ENCODE peak calls at places on chromosomes 3 and 15, in ten cellular contexts. I is K562, F is fibroblast of pulmonary artery, M is adrenal gland, Z is H1, K is fibroblast of mammary gland, C is body of pancreas, U is heart left ventricle, A is RWPE2, Y is neural crest cell. Q is an unnamed sample.

GRCh38 chr15:63759752-63760151 is 74.0 kb downstream of the HERC1 start:
- DNase-seq in A (no peak), U (no peak), M (no peak), Y (no peak), I (no peak), C (no peak), F (no peak), K (no peak), Z (no peak), Q (no peak)

GRCh38 chr15:95132774-95133173 is 901.4 kb downstream of the MCTP2 start:
- DNase-seq in Z (no peak), C (no peak), Y (no peak), K (peak), M (no peak), A (no peak), U (no peak), I (no peak), F (peak), Q (no peak)

GRCh38 chr3:122893754-122894668 is 99.1 kb downstream of the SLC49A4 start:
- DNase-seq in U (peak), Y (no peak), M (peak), K (no peak), Z (no peak), F (no peak), A (no peak), I (no peak), C (no peak), Q (no peak)

GRCh38 chr15:31265871-31266711 is 60.5 kb upstream of the KLF13 start:
- DNase-seq in Z (no peak), U (peak), M (peak), I (no peak), C (no peak), Y (no peak), F (no peak), A (peak), K (no peak), Q (peak)

GRCh38 chr3:172607305-172608121 is 84.3 kb upstream of the TNFSF10 start:
- DNase-seq in I (no peak), Z (peak), U (no peak), F (peak), Y (no peak), M (no peak), C (no peak), K (peak), A (no peak), Q (no peak)

GRCh38 chr15:67042490-67043181 is 22.8 kb upstream of the SMAD3 start:
- DNase-seq in U (no peak), Z (no peak), K (peak), C (peak), F (no peak), M (no peak), A (peak), I (no peak), Y (no peak), Q (no peak)

GRCh38 chr3:50660386-50660785 is 14.3 kb upstream of the DOCK3 start:
- DNase-seq in U (peak), I (no peak), C (no peak), F (no peak), A (no peak), M (peak), Z (no peak), Y (no peak), K (no peak), Q (no peak)

GRCh38 chr3:192986399-192986798 is 68.7 kb upstream of the MB21D2 start:
- DNase-seq in Z (no peak), M (no peak), I (no peak), F (no peak), K (no peak), Y (no peak), A (no peak), U (no peak), C (no peak), Q (no peak)

GRCh38 chr3:188911033-188911850 is 260.5 kb upstream of the TPRG1 start:
- DNase-seq in C (no peak), K (peak), A (no peak), Y (no peak), M (no peak), Z (no peak), F (peak), U (no peak), I (no peak), Q (no peak)

GRCh38 chr3:61250784-61251173 is 473 bp downstream of the FHIT start:
- DNase-seq in I (peak), C (peak), Y (peak), M (peak), F (no peak), Z (no peak), A (no peak), K (peak), U (peak), Q (peak)

GRCh38 chr15:63611217-63611616 is 14.0 kb downstream of the FBXL22 start:
- DNase-seq in C (no peak), Y (no peak), F (no peak), U (no peak), K (no peak), I (no peak), M (no peak), A (no peak), Z (no peak), Q (no peak)

GRCh38 chr3:71726106-71726505 is 904 bp upstream of the EIF4E3 start:
- DNase-seq in C (no peak), K (no peak), F (no peak), A (no peak), M (no peak), Z (no peak), Y (no peak), I (no peak), U (no peak), Q (no peak)

GRCh38 chr3:34634939-34635338 is 836.5 kb downstream of the PDCD6IP start:
- DNase-seq in U (no peak), C (no peak), K (no peak), M (no peak), Z (no peak), A (no peak), I (peak), Y (no peak), F (no peak), Q (no peak)

GRCh38 chr15:66252411-66253295 is 897 bp downstream of the MEGF11 start:
- DNase-seq in A (no peak), U (peak), Y (peak), C (peak), I (peak), K (peak), Z (no peak), M (peak), F (peak), Q (peak)

GRCh38 chr15:96583671-96584070 is 253.2 kb downstream of the NR2F2 start:
- DNase-seq in K (no peak), C (no peak), F (peak), U (no peak), I (no peak), M (no peak), Y (no peak), A (no peak), Z (no peak), Q (no peak)

GRCh38 chr15:101064795-101065569 is 145.8 kb downstream of the LRRK1 start:
- DNase-seq in K (no peak), M (no peak), Y (no peak), I (no peak), A (peak), F (no peak), U (no peak), C (no peak), Z (no peak), Q (no peak)

GRCh38 chr3:74590620-74591262 is 23.7 kb downstream of the CNTN3 start:
- DNase-seq in M (no peak), A (no peak), U (no peak), Y (no peak), K (peak), Z (no peak), F (no peak), I (no peak), C (no peak), Q (no peak)

GRCh38 chr3:60650171-60650570 is 601.1 kb downstream of the FHIT start:
- DNase-seq in A (no peak), M (no peak), I (no peak), U (no peak), F (no peak), Y (no peak), Z (no peak), K (no peak), C (no peak), Q (no peak)

GRCh38 chr3:79490165-79491028 is 277.4 kb downstream of the ROBO1 start:
- DNase-seq in K (peak), Z (no peak), F (peak), C (peak), Y (no peak), M (peak), A (no peak), I (no peak), U (peak), Q (no peak)

GRCh38 chr3:106534206-106534605 is 665.4 kb upstream of the CBLB start:
- DNase-seq in Y (no peak), M (no peak), F (peak), I (no peak), U (no peak), K (peak), A (no peak), Z (no peak), C (no peak), Q (no peak)

GRCh38 chr3:163056874-163057497 is 1560.4 kb downstream of the OTOL1 start:
- DNase-seq in U (no peak), C (peak), K (peak), Z (no peak), Y (peak), A (no peak), M (peak), F (peak), I (peak), Q (peak)

GRCh38 chr3:173663664-173664063 is 266.1 kb downstream of the NLGN1 start:
- DNase-seq in K (peak), U (no peak), M (no peak), F (peak), Z (no peak), I (no peak), A (no peak), Y (no peak), C (no peak), Q (no peak)

GRCh38 chr3:193014961-193015360 is 97.3 kb upstream of the MB21D2 start:
- DNase-seq in A (no peak), Z (no peak), I (no peak), K (no peak), U (no peak), M (no peak), C (no peak), Y (no peak), F (no peak), Q (no peak)

GRCh38 chr3:141242035-141242721 is 10.6 kb downstream of the PXYLP1 start:
- DNase-seq in K (peak), Z (no peak), Y (no peak), I (no peak), A (no peak), U (no peak), C (no peak), F (peak), M (peak), Q (no peak)

GRCh38 chr3:153734777-153735551 is 386.2 kb upstream of the ARHGEF26 start:
- DNase-seq in F (peak), M (no peak), A (no peak), U (no peak), I (no peak), K (peak), Z (no peak), Y (no peak), C (no peak), Q (no peak)

GRCh38 chr3:12954891-12955650 is 113.7 kb upstream of the RPL32 start:
- DNase-seq in A (no peak), U (peak), M (peak), Z (no peak), C (peak), K (no peak), Y (no peak), I (no peak), F (no peak), Q (no peak)
- TF ChIP-seq CTCF in A (no peak), U (peak), M (no peak), Z (no peak), C (peak), K (no peak), Y (no peak), I (no peak), F (no peak), Q (no peak)

GRCh38 chr3:186176382-186176990 is 67.6 kb upstream of the ETV5 start:
- DNase-seq in C (no peak), K (no peak), A (no peak), Z (no peak), F (no peak), M (no peak), U (no peak), I (no peak), Y (no peak), Q (no peak)

GRCh38 chr3:186182850-186183249 is 74.0 kb upstream of the ETV5 start:
- DNase-seq in U (no peak), A (no peak), M (peak), F (no peak), Z (no peak), K (no peak), Y (no peak), I (no peak), C (peak), Q (no peak)

GRCh38 chr3:186181901-186182300 is 73.0 kb upstream of the ETV5 start:
- DNase-seq in C (peak), F (no peak), M (no peak), U (no peak), K (no peak), Y (no peak), Z (no peak), A (no peak), I (no peak), Q (no peak)

GRCh38 chr3:186180891-186181471 is 72.1 kb upstream of the ETV5 start:
- DNase-seq in I (no peak), K (no peak), A (no peak), C (no peak), U (no peak), F (no peak), M (no peak), Z (no peak), Y (no peak), Q (no peak)

DNA sequence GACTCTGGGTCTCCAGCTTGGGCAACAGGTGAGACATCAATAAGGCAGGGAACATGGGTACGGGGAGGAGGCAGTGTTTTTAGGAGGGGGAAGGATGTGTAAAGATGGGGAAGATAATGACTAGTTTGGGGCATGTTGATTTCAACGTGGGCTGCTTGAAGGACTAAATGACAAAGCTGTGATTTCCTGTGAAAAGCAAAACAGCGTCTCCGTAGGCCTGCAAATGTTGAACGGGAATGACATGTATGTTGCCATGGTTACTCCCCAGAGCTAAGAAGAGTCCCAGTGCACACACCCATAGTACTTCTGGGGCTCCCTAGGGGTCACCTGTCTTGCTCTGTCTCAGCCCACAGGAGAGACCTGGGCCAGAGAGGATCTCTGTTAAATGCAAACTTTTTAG is 71.3 kb upstream of the ETV5 start:
- DNase-seq in I (no peak), Y (no peak), U (no peak), F (no peak), K (no peak), M (no peak), Z (no peak), A (no peak), C (no peak), Q (no peak)
- TF ChIP-seq CTCF in I (no peak), Y (no peak), U (no peak), F (no peak), K (no peak), M (no peak), Z (no peak), A (no peak), C (no peak), Q (no peak)

DNA sequence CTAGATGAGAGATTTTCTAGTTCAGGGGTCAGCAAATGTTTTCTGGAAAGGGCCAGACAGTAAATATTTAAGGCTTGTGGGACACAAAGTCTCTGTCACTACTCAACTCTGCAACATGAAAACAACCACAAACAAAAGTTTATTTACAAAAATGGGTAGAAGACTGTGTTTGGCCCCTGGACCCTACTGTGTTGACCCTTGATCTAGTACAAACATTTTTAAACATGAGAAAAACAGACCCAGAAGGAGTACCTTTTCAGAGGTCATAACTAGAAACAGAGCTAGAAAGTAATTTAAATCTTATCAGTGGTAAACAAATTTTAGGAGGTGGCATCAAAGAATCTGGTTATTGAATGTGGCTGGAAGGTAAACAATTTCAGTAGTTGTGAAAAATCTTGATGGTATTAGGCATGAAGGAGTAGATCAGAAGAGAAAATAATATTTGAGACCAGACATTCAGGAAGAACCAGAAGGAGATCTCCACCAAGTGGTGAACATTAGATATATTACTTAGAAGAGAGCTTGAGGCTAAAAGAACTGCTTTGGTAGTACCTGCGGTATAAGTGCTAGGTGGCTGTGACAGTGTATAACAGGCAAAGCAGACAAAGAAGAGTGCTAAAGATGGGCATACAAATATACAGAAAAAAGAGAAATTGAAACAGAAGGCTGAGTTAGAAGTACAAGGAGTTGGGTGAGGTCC is 101.7 kb downstream of the NR1I2 start:
- DNase-seq in F (no peak), A (no peak), K (no peak), Y (no peak), M (no peak), Z (no peak), I (no peak), C (no peak), U (no peak), Q (no peak)
- TF ChIP-seq CTCF in F (no peak), A (no peak), K (no peak), Y (peak), M (no peak), Z (no peak), I (no peak), C (no peak), U (no peak), Q (no peak)

DNA sequence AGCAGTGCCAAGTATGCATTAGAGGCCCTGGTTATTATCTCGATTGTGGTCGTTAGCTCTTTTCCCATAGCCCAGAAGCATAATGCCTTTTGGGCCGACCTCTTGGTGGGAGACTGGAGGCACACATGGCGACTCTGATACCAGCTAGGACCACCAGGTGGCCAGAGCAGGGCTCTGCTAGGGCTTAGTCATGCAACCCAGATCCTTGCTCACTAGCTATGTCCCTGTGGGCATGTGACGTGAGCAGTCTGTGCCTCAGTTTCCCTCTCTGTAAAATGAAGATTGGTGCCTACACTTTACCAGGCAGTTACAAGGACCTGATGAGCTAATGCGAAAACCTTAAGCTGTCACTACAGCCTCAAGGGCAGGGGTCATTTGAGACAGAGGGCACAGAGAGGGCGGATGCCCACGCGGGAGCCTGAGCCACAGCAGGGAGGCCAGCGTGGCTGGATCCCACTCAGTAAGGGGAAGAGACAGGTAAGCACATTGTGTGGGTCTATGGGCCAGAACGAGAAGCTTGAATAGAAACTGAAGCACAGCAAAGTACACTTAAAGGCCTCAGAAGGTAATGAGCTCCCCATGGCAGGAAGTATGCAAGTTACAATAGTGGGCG is 8.8 kb downstream of the KLF15 start:
- DNase-seq in F (peak), Z (no peak), C (no peak), Y (no peak), A (peak), M (peak), I (no peak), K (peak), U (peak), Q (no peak)
- TF ChIP-seq CTCF in F (peak), Z (peak), C (no peak), Y (peak), A (no peak), M (no peak), I (peak), K (peak), U (no peak), Q (no peak)

DNA sequence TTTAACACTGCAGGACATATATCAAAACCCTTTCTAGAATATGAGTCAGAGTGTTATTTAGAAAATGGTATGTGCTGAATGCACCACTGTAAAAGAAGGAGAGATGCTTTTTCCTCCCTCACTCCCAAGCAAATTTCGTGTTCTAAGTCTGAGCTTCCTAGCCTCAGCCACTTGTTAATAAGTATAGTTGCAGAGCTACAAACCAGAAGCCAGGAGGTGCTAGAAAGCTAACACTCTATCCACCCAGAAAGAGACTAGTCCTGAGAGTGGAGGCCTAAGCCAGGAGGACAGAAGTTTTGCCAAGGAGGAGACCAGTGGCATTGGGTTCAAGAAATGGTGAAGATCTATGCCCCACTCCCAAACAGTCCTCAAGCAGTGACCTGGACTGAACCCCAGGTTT is 40.5 kb upstream of the GYG1 start:
- DNase-seq in K (peak), F (no peak), Z (no peak), Y (no peak), C (no peak), U (no peak), A (no peak), I (peak), M (no peak), Q (no peak)
- TF ChIP-seq CTCF in K (peak), F (peak), Z (peak), Y (peak), C (no peak), U (no peak), A (no peak), I (peak), M (no peak), Q (peak)

GRCh38 chr3:175495331-175495730 is 636.2 kb downstream of the NAALADL2 start:
- DNase-seq in A (no peak), Z (no peak), Y (no peak), I (no peak), C (no peak), F (no peak), K (no peak), U (no peak), M (no peak), Q (peak)
- TF ChIP-seq CTCF in A (no peak), Z (no peak), Y (no peak), I (no peak), C (no peak), F (no peak), K (no peak), U (no peak), M (no peak), Q (no peak)

GRCh38 chr3:160665784-160666526 is 11.0 kb upstream of the ARL14 start:
- DNase-seq in U (no peak), Z (no peak), K (peak), Y (no peak), I (no peak), M (no peak), C (no peak), F (peak), A (no peak), Q (peak)
- TF ChIP-seq CTCF in U (no peak), Z (no peak), K (no peak), Y (no peak), I (no peak), M (no peak), C (no peak), F (no peak), A (no peak), Q (no peak)